ENCODE peak calls at places on chromosomes 2 and 18, in six cellular contexts. One of them, this sample, is unnamed.

GRCh38 chr18:44514106-44514505 is 166.6 kb upstream of the SETBP1 start:
- DNase-seq in suprapubic skin: no peak
- DNase-seq in ovary: no peak
- DNase-seq in K562: no peak
- DNase-seq in transverse colon: no peak
- DNase-seq in A549: no peak
- DNase-seq in this sample: no peak

GRCh38 chr2:97760480-97761049 is 47.2 kb downstream of the ZAP70 start:
- DNase-seq in K562: no peak
- DNase-seq in ovary: no peak
- DNase-seq in A549: no peak
- DNase-seq in transverse colon: no peak
- DNase-seq in suprapubic skin: no peak
- DNase-seq in this sample: no peak

GRCh38 chr2:101036562-101036961 is 34.5 kb downstream of the RPL31 start:
- DNase-seq in transverse colon: no peak
- DNase-seq in suprapubic skin: no peak
- DNase-seq in A549: no peak
- DNase-seq in K562: no peak
- DNase-seq in ovary: no peak
- DNase-seq in this sample: no peak

GRCh38 chr2:246489-247145 is 17.2 kb downstream of the SH3YL1 start:
- DNase-seq in A549: no peak
- DNase-seq in K562: peak
- DNase-seq in suprapubic skin: no peak
- DNase-seq in transverse colon: no peak
- DNase-seq in ovary: no peak
- DNase-seq in this sample: no peak

GRCh38 chr18:61546598-61546997 is 213.4 kb downstream of the CDH20 start:
- DNase-seq in A549: no peak
- DNase-seq in K562: no peak
- DNase-seq in transverse colon: no peak
- DNase-seq in ovary: no peak
- DNase-seq in suprapubic skin: no peak
- DNase-seq in this sample: no peak

GRCh38 chr2:232888099-232888836 is 18.2 kb downstream of the SNORC start:
- DNase-seq in K562: no peak
- DNase-seq in ovary: no peak
- DNase-seq in suprapubic skin: peak
- DNase-seq in transverse colon: no peak
- DNase-seq in A549: no peak
- DNase-seq in this sample: no peak

GRCh38 chr2:18750662-18751554 is 161.5 kb upstream of the NT5C1B start:
- DNase-seq in suprapubic skin: no peak
- DNase-seq in transverse colon: no peak
- DNase-seq in A549: no peak
- DNase-seq in K562: no peak
- DNase-seq in ovary: no peak
- DNase-seq in this sample: no peak

GRCh38 chr2:158994920-158995676 is 26.7 kb downstream of the TANC1 start:
- DNase-seq in K562: no peak
- DNase-seq in ovary: no peak
- DNase-seq in transverse colon: no peak
- DNase-seq in suprapubic skin: no peak
- DNase-seq in A549: no peak
- DNase-seq in this sample: peak

GRCh38 chr2:61905372-61906186 is at the start of gene COMMD1:
- DNase-seq in suprapubic skin: peak
- DNase-seq in A549: peak
- DNase-seq in ovary: peak
- DNase-seq in K562: peak
- DNase-seq in transverse colon: peak
- DNase-seq in this sample: peak

GRCh38 chr2:131029812-131030211 is 63.4 kb downstream of the FAM168B start:
- DNase-seq in A549: no peak
- DNase-seq in K562: no peak
- DNase-seq in ovary: no peak
- DNase-seq in suprapubic skin: no peak
- DNase-seq in transverse colon: no peak
- DNase-seq in this sample: no peak

GRCh38 chr18:6219116-6219717 is 195.5 kb downstream of the L3MBTL4 start:
- DNase-seq in suprapubic skin: no peak
- DNase-seq in transverse colon: no peak
- DNase-seq in K562: peak
- DNase-seq in ovary: no peak
- DNase-seq in A549: peak
- DNase-seq in this sample: no peak

GRCh38 chr18:34866310-34866709 is 156.2 kb downstream of the DTNA start:
- DNase-seq in A549: no peak
- DNase-seq in K562: no peak
- DNase-seq in ovary: no peak
- DNase-seq in transverse colon: no peak
- DNase-seq in suprapubic skin: no peak
- DNase-seq in this sample: no peak

GRCh38 chr2:226868331-226868730 is 32.5 kb downstream of the RHBDD1 start:
- DNase-seq in A549: no peak
- DNase-seq in transverse colon: no peak
- DNase-seq in suprapubic skin: no peak
- DNase-seq in ovary: no peak
- DNase-seq in K562: no peak
- DNase-seq in this sample: no peak

GRCh38 chr2:73264332-73264606 is 20.0 kb downstream of the FBXO41 start:
- DNase-seq in A549: no peak
- DNase-seq in transverse colon: no peak
- DNase-seq in suprapubic skin: no peak
- DNase-seq in K562: no peak
- DNase-seq in ovary: no peak
- DNase-seq in this sample: no peak

GRCh38 chr2:51995293-51995692 is 963.4 kb upstream of the NRXN1 start:
- DNase-seq in A549: no peak
- DNase-seq in transverse colon: no peak
- DNase-seq in suprapubic skin: no peak
- DNase-seq in K562: no peak
- DNase-seq in ovary: no peak
- DNase-seq in this sample: no peak

GRCh38 chr18:67428805-67429204 is 87.7 kb downstream of the DSEL start:
- DNase-seq in K562: no peak
- DNase-seq in ovary: no peak
- DNase-seq in transverse colon: no peak
- DNase-seq in suprapubic skin: no peak
- DNase-seq in A549: no peak
- DNase-seq in this sample: no peak

GRCh38 chr18:49933530-49933929 is 120.2 kb upstream of the ACAA2 start:
- DNase-seq in A549: no peak
- DNase-seq in K562: no peak
- DNase-seq in ovary: no peak
- DNase-seq in transverse colon: no peak
- DNase-seq in suprapubic skin: no peak
- DNase-seq in this sample: no peak

GRCh38 chr2:42914860-42915259 is 122.5 kb upstream of the HAAO start:
- DNase-seq in suprapubic skin: no peak
- DNase-seq in ovary: no peak
- DNase-seq in A549: no peak
- DNase-seq in K562: no peak
- DNase-seq in transverse colon: no peak
- DNase-seq in this sample: no peak

GRCh38 chr2:188610050-188610444 is 318.4 kb downstream of the GULP1 start:
- DNase-seq in transverse colon: no peak
- DNase-seq in K562: no peak
- DNase-seq in A549: no peak
- DNase-seq in suprapubic skin: no peak
- DNase-seq in ovary: no peak
- DNase-seq in this sample: no peak

GRCh38 chr2:101832114-101832513 is 134.6 kb downstream of the MAP4K4 start:
- DNase-seq in transverse colon: no peak
- DNase-seq in suprapubic skin: no peak
- DNase-seq in ovary: no peak
- DNase-seq in K562: no peak
- DNase-seq in A549: no peak
- DNase-seq in this sample: no peak

GRCh38 chr2:108621087-108621559 is 86.9 kb downstream of the LIMS1 start:
- DNase-seq in ovary: no peak
- DNase-seq in suprapubic skin: no peak
- DNase-seq in A549: no peak
- DNase-seq in K562: peak
- DNase-seq in transverse colon: peak
- DNase-seq in this sample: peak

GRCh38 chr2:189751080-189751658 is 11.4 kb downstream of the OSGEPL1 start:
- DNase-seq in suprapubic skin: no peak
- DNase-seq in K562: peak
- DNase-seq in transverse colon: peak
- DNase-seq in A549: peak
- DNase-seq in ovary: no peak
- DNase-seq in this sample: no peak

GRCh38 chr2:105179469-105180372 is 61.8 kb upstream of the GPR45 start:
- DNase-seq in A549: peak
- DNase-seq in transverse colon: peak
- DNase-seq in ovary: no peak
- DNase-seq in K562: peak
- DNase-seq in suprapubic skin: no peak
- DNase-seq in this sample: no peak

GRCh38 chr2:20623741-20624155 is 27.1 kb downstream of the HS1BP3 start:
- DNase-seq in ovary: no peak
- DNase-seq in K562: no peak
- DNase-seq in transverse colon: no peak
- DNase-seq in A549: no peak
- DNase-seq in suprapubic skin: peak
- DNase-seq in this sample: no peak

GRCh38 chr2:20621366-20622295 is 29.3 kb downstream of the HS1BP3 start:
- DNase-seq in suprapubic skin: peak
- DNase-seq in A549: no peak
- DNase-seq in transverse colon: peak
- DNase-seq in K562: no peak
- DNase-seq in ovary: peak
- DNase-seq in this sample: no peak

GRCh38 chr2:20622296-20622686 is 28.6 kb downstream of the HS1BP3 start:
- DNase-seq in suprapubic skin: peak
- DNase-seq in K562: no peak
- DNase-seq in transverse colon: peak
- DNase-seq in A549: no peak
- DNase-seq in ovary: no peak
- DNase-seq in this sample: no peak

GRCh38 chr2:20623241-20623640 is 27.7 kb downstream of the HS1BP3 start:
- DNase-seq in transverse colon: no peak
- DNase-seq in suprapubic skin: peak
- DNase-seq in K562: no peak
- DNase-seq in A549: no peak
- DNase-seq in ovary: no peak
- DNase-seq in this sample: no peak

GRCh38 chr2:20622731-20623130 is 28.2 kb downstream of the HS1BP3 start:
- DNase-seq in suprapubic skin: peak
- DNase-seq in A549: no peak
- DNase-seq in ovary: no peak
- DNase-seq in transverse colon: peak
- DNase-seq in K562: no peak
- DNase-seq in this sample: no peak
- TF ChIP-seq EP300 in suprapubic skin: no peak
- TF ChIP-seq EP300 in A549: no peak
- TF ChIP-seq EP300 in ovary: no peak
- TF ChIP-seq EP300 in transverse colon: no peak
- TF ChIP-seq EP300 in K562: no peak
- TF ChIP-seq EP300 in this sample: no peak

DNA sequence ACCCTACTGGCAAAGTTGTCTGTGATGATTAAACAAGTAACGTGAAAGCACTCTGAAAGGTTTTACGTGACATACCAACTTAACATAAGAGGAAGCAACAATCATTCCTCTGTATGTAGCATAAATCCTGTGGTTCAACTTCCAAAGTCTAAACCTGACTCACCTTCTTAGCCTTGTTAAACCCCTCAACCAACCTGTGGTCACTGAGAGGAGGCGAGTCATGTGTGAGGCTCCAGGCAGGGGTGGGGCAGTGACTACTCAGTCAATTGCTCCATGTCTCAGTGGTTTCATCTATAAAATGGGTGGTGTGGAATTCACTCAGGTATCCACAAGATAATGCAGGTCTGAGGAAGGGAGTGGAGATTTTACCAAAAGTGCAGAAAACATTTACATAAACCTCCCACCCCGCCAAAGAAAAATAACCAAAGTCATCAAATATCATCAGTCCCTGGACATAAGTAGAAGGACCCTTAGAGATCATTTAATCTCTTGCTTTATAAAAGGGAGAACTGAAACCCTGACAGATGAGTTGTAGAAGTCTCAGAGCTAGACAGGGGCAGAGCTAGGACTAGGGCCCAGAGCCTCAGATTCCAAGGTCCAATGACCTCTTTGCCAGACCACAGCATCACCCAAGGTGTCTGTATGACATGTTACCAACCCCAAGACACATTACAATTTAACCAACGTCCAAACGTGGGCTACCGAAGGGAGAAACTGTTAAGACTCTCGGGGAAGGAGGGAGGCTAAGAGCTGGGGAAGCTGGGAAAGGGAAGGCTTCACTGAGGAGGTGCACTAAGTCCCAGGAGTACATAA is 3.7 kb upstream of the PCBP1 start:
- DNase-seq in transverse colon: peak
- DNase-seq in suprapubic skin: no peak
- DNase-seq in K562: peak
- DNase-seq in ovary: no peak
- DNase-seq in A549: no peak
- DNase-seq in this sample: no peak
- TF ChIP-seq EP300 in transverse colon: no peak
- TF ChIP-seq EP300 in suprapubic skin: no peak
- TF ChIP-seq EP300 in K562: no peak
- TF ChIP-seq EP300 in ovary: no peak
- TF ChIP-seq EP300 in A549: no peak
- TF ChIP-seq EP300 in this sample: no peak

DNA sequence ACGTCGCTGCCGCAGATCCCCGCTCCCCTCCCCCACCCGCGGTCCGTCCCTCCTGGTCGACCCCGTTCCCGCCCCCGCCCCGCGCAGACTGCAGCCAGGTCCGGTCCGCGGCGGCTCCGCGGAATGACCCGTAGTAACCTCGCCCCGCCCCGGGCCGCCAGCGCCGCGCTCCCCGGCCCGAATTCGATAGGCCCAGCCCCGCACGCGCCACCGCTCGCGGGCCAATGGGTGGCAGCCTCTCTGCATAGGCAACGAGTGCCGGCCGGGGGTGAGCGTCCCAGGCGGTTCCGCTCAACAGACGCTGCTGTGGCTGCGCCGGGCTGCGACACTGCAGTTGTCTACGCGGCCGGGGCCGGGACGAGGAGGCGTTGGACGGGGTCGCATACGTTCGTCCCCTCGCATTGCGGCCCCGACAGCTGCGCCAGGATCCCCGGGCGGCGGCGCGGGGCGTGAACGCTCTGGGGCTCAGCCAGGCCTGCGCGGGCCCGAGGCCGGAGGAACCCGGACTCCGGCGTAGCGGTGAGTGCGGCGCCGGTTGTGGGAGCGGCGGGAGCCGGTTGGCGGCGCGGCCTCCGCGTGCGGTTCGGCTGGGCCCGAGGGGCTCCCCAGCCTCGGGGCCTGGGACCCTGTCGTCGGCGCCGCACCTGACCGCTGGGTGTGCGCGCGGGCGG is at the start of gene ACSL3:
- DNase-seq in A549: peak
- DNase-seq in ovary: peak
- DNase-seq in suprapubic skin: peak
- DNase-seq in K562: peak
- DNase-seq in transverse colon: peak
- DNase-seq in this sample: peak
- TF ChIP-seq EP300 in A549: no peak
- TF ChIP-seq EP300 in ovary: no peak
- TF ChIP-seq EP300 in suprapubic skin: no peak
- TF ChIP-seq EP300 in K562: peak
- TF ChIP-seq EP300 in transverse colon: no peak
- TF ChIP-seq EP300 in this sample: no peak

GRCh38 chr2:37376421-37377186 is 32.2 kb downstream of the QPCT start:
- DNase-seq in K562: no peak
- DNase-seq in suprapubic skin: peak
- DNase-seq in transverse colon: peak
- DNase-seq in A549: no peak
- DNase-seq in ovary: no peak
- DNase-seq in this sample: no peak
- TF ChIP-seq EP300 in K562: no peak
- TF ChIP-seq EP300 in suprapubic skin: no peak
- TF ChIP-seq EP300 in transverse colon: peak
- TF ChIP-seq EP300 in A549: no peak
- TF ChIP-seq EP300 in ovary: no peak
- TF ChIP-seq EP300 in this sample: no peak